ENCODE peak calls at places on chromosomes 12 and 14, in nine cellular contexts. A, B, E, Y, O, N, C, R and L are unnamed samples.

GRCh38 chr14:70188292-70188607 is 501 bp downstream of the SLC8A3 start:
- DNase-seq in O (peak; percentile 12), Y (peak; percentile 20), A (no peak), B (no peak), N (peak; percentile 70), E (no peak), R (no peak), C (no peak), L (peak; percentile 59)

GRCh38 chr12:84058136-84058535 is 854.5 kb downstream of the SLC6A15 start:
- DNase-seq in Y (no peak), E (no peak), B (peak; percentile 65), C (no peak), R (no peak), N (no peak), O (no peak), A (no peak), L (peak; percentile 9)

GRCh38 chr14:51087024-51087423 is 7.9 kb downstream of the TRIM9 start:
- DNase-seq in Y (no peak), E (no peak), R (no peak), O (no peak), C (no peak), N (no peak), B (no peak), A (peak; percentile 10), L (no peak)

GRCh38 chr12:12088761-12089160 is 18.0 kb downstream of the BCL2L14 start:
- DNase-seq in E (no peak), O (peak; percentile 33), Y (no peak), B (no peak), R (no peak), C (no peak), A (no peak), N (no peak), L (no peak)

GRCh38 chr12:6364037-6364360 is 11.4 kb downstream of the SCNN1A start:
- DNase-seq in A (no peak), Y (no peak), B (no peak), R (no peak), N (no peak), C (peak; percentile 57), E (no peak), O (peak; percentile 46), L (no peak)

GRCh38 chr14:79179985-79180384 is 1009.8 kb downstream of the NRXN3 start:
- DNase-seq in E (no peak), C (no peak), A (no peak), B (no peak), N (no peak), O (no peak), Y (no peak), R (no peak), L (no peak)

GRCh38 chr12:62379723-62380045 is 86.9 kb upstream of the MON2 start:
- DNase-seq in R (no peak), B (no peak), N (no peak), C (no peak), O (no peak), E (no peak), A (no peak), Y (no peak), L (no peak)

GRCh38 chr12:70365648-70366518 is at the start of gene KCNMB4:
- DNase-seq in C (peak; percentile 51), B (peak; percentile 71), R (peak; percentile 92), N (peak; percentile 91), A (peak; percentile 89), E (peak; percentile 54), O (peak; percentile 35), Y (peak; percentile 43), L (peak; percentile 95)

GRCh38 chr12:48788852-48789775 is at the start of gene ADCY6:
- DNase-seq in O (peak; percentile 80), C (no peak), R (peak; percentile 81), E (no peak), B (peak; percentile 14), A (peak; percentile 27), N (peak; percentile 95), Y (no peak), L (peak; percentile 93)

GRCh38 chr12:116454950-116455447 is 104.2 kb upstream of the MAP1LC3B2 start:
- DNase-seq in C (no peak), E (no peak), B (no peak), O (peak; percentile 90), N (no peak), Y (no peak), R (no peak), A (no peak), L (no peak)